ENCODE peak calls at places on chromosomes 11 and 22, in six cellular contexts. X, W, T, R, G and O are unnamed samples.

GRCh38 chr11:36186340-36186739 is 102.9 kb downstream of the COMMD9 start:
- DNase-seq in G (peak; percentile 35), X (peak; percentile 79), R (peak; percentile 10), T (no peak), W (peak; percentile 75), O (no peak)

GRCh38 chr11:70544774-70545625 is 146.7 kb downstream of the CTTN start:
- DNase-seq in G (no peak), R (peak; percentile 74), X (peak; percentile 70), T (peak; percentile 31), W (no peak), O (peak; percentile 74)

GRCh38 chr11:33475999-33476398 is 218.8 kb downstream of the HIPK3 start:
- DNase-seq in G (no peak), T (peak; percentile 80), W (peak; percentile 74), R (peak; percentile 20), X (peak; percentile 60), O (no peak)

GRCh38 chr11:128341280-128341679 is 246.1 kb downstream of the ETS1 start:
- DNase-seq in T (no peak), G (no peak), R (peak; percentile 83), X (no peak), W (no peak), O (no peak)

GRCh38 chr22:37675930-37676571 is 615 bp downstream of the LGALS1 start:
- DNase-seq in R (peak; percentile 40), W (no peak), X (no peak), T (no peak), G (no peak), O (peak; percentile 76)

GRCh38 chr22:48819991-48820390 is 1007.7 kb downstream of the BRD1 start:
- DNase-seq in R (no peak), W (no peak), X (no peak), G (no peak), T (no peak), O (no peak)

GRCh38 chr11:13310443-13310842 is 32.9 kb downstream of the BMAL1 start:
- DNase-seq in T (no peak), G (no peak), W (no peak), R (no peak), X (no peak), O (no peak)

GRCh38 chr22:31089101-31090100 is 8.3 kb downstream of the SMTN start:
- DNase-seq in X (no peak), R (no peak), G (no peak), T (peak; percentile 61), W (no peak), O (no peak)

GRCh38 chr11:28090052-28090749 is 17.8 kb downstream of the KIF18A start:
- DNase-seq in G (no peak), X (peak; percentile 66), W (no peak), T (no peak), R (peak; percentile 65), O (no peak)

GRCh38 chr11:1473011-1473628 is 13.5 kb downstream of the MOB2 start:
- DNase-seq in T (no peak), R (no peak), W (no peak), X (no peak), G (no peak), O (no peak)

GRCh38 chr11:114280696-114281095 is 15.5 kb upstream of the NNMT start:
- DNase-seq in T (peak; percentile 81), X (peak; percentile 86), G (no peak), R (peak; percentile 93), W (peak; percentile 57), O (no peak)

DNA sequence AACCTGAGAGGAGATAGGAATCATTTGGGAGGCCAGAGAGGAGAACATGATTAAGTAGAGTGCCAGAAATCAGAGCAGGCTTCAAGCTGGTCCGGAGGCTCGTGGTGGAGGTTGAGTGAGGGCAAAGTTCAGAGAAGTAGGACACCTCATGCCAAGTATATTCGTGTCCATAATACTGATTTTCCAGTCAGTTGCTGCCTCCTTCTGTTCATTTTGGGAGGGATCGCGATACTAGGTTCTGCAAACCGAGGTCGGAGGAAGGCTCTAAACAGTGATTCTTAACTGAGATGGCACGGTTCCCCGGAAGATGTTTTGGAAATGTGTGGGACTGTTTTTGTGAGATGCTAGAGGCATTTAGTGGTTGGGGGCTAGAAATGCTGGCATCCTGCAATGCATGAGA is 13.6 kb upstream of the CD3E start:
- DNase-seq in G (no peak), R (peak; percentile 86), X (no peak), T (peak; percentile 67), W (peak; percentile 63), O (peak; percentile 65)
- H2AFZ ChIP-seq in G (peak overlapping the region; percentile 45), R (peak overlapping the region; percentile 56), X (no peak overlapping the region), T (peak overlapping the region; percentile 22), W (peak overlapping the region; percentile 19), O (no peak overlapping the region)

DNA sequence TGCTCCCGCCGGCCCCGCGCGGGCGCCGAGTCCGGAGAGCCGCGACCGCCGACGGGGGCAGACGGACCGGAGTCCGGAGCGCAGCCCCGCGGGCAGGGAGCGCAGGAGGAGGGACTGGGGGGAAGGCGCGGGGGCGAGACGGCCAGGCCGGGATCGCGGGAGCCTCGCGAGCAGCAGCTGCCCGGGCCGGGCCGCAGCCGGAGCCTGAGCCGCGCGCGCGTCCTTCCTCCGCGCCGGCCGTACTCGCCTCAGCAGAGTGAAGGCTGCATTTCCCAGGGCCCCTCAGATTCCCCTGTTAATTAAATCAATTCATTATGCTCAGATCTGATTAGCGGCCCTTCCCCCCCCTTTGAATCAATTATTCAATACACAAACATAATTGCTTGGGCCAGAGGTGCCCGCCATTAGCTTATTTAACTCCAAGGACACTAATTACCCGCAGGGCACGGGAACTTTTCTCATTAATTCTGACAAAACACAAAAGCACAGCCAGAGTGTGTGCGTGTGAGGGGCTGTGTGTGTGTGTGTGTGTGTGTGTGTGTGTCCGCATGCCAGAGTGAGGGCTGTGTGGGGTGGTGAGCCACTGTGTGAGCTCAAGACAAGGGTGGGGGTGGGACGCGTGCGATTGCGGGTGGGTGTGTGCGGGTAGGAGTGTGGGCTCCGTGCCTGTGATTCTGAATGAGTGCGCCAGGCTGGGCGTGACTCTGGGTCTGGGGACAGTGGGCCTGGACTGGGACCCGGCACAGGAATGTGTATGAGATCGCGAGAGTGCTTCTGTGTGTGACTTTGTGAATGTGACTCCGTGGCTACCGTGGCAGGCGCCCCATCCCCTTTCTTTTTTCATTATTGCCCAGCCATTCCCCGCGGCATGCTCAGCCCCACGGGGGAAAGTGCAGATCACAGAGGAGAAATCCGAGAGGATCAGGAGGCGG is 5.1 kb upstream of the LMO1 start:
- DNase-seq in T (peak; percentile 48), R (no peak), W (no peak), G (no peak), X (no peak), O (no peak)
- TF ChIP-seq EZH2 in T (peak; percentile 83), R (no peak), W (peak; percentile 75), G (peak; percentile 63), X (peak; percentile 92), O (no peak)

GRCh38 chr11:94059065-94059464 is 37.9 kb downstream of the HEPHL1 start:
- DNase-seq in G (no peak), X (no peak), T (no peak), W (no peak), R (no peak), O (peak; percentile 9)
- H2AFZ ChIP-seq in G (no peak overlapping the region), X (no peak overlapping the region), T (no peak overlapping the region), W (no peak overlapping the region), R (no peak overlapping the region), O (no peak overlapping the region)

DNA sequence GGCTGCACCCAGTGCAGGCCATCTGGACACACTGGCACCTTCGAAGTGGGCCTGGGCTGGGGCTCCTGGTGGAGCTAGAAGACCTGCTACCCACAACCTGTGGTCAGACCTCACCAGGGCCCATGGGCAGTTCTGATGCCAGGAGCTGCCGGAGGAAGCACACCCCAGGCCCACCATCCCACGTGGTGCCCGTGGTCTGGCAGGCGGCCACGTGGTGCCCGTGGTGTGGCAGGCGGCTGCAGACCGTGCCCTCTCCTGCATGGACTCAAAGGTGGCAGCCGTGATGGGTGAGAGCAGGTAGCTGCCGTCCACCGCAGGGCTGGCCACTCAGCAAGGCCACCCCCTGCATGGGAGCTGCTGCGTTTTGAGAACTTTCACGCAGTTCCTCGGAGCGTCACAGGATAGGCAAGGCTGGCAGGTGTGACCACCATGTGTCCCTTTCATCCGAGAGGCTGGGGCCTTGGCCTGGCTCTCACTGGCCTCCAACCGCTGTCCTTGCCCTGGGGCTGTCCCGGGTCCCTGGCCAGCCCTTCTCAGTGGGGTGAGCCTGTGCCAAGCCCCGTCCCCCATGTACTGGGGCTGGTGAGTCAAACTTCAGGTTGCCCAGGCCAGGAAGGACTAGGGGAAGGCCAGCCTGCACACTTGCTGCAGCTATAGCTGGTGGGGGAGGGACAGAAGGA is 3.9 kb upstream of the IL17REL start:
- DNase-seq in G (no peak), X (no peak), T (no peak), W (no peak), R (no peak), O (no peak)
- TF ChIP-seq EZH2 in G (no peak), X (no peak), T (no peak), W (no peak), R (no peak), O (no peak)